ENCODE peak calls at places on chromosome 21, in nine cellular contexts. E is HCT116; J is Panc1; R is right lobe of liver; Y is RWPE2; F is aorta; B is heart left ventricle; S is naive thymus-derived CD4-positive, alpha-beta T cell; A is psoas muscle. U is an unnamed sample.

GRCh38 chr21:20040768-20041167 is 957.4 kb upstream of the NCAM2 start:
- ATAC-seq in E (no peak), J (no peak), R (no peak), Y (no peak), F (no peak), B (no peak), S (no peak), A (no peak), U (no peak)

GRCh38 chr21:34736116-34736870 is 67.5 kb downstream of the CLIC6 start:
- ATAC-seq in E (no peak), J (no peak), R (no peak), Y (no peak), F (no peak), B (no peak), S (no peak), A (no peak), U (no peak)

GRCh38 chr21:37452222-37452621 is 85.6 kb downstream of the DYRK1A start:
- ATAC-seq in E (peak), J (peak), R (peak), Y (peak), F (peak), B (peak), S (no peak), A (peak), U (peak)

GRCh38 chr21:17554619-17555472 is 42.0 kb downstream of the CXADR start:
- ATAC-seq in E (peak), J (peak), R (peak), Y (peak), F (no peak), B (peak), S (no peak), A (no peak), U (no peak)

GRCh38 chr21:39430457-39430856 is 15.1 kb downstream of the LCA5L start:
- ATAC-seq in E (no peak), J (no peak), R (no peak), Y (no peak), F (no peak), B (no peak), S (no peak), A (no peak), U (no peak)

GRCh38 chr21:35324372-35325220 is 275.5 kb upstream of the RUNX1 start:
- ATAC-seq in E (peak), J (no peak), R (no peak), Y (peak), F (peak), B (peak), S (no peak), A (peak), U (peak)

GRCh38 chr21:26544208-26544607 is 28.9 kb downstream of the CYYR1 start:
- ATAC-seq in E (no peak), J (no peak), R (no peak), Y (peak), F (no peak), B (no peak), S (no peak), A (no peak), U (no peak)

GRCh38 chr21:31343680-31344480 is at the start of gene TIAM1:
- ATAC-seq in E (peak), J (peak), R (peak), Y (peak), F (peak), B (peak), S (peak), A (no peak), U (peak)

GRCh38 chr21:35989185-35989735 is 71.1 kb downstream of the SETD4 start:
- ATAC-seq in E (no peak), J (no peak), R (no peak), Y (no peak), F (peak), B (no peak), S (no peak), A (peak), U (peak)

GRCh38 chr21:31041295-31042079 is 3.2 kb upstream of the KRTAP19-8 start:
- ATAC-seq in E (no peak), J (no peak), R (no peak), Y (no peak), F (no peak), B (no peak), S (no peak), A (no peak), U (no peak)

GRCh38 chr21:34923202-34923601 is 125.9 kb downstream of the RUNX1 start:
- ATAC-seq in E (no peak), J (no peak), R (no peak), Y (no peak), F (no peak), B (no peak), S (no peak), A (no peak), U (no peak)

GRCh38 chr21:35239811-35240219 is 190.7 kb upstream of the RUNX1 start:
- ATAC-seq in E (no peak), J (no peak), R (no peak), Y (no peak), F (peak), B (no peak), S (no peak), A (peak), U (no peak)

GRCh38 chr21:36929622-36930021 is 36.8 kb downstream of the HLCS start:
- ATAC-seq in E (peak), J (no peak), R (peak), Y (peak), F (no peak), B (no peak), S (no peak), A (no peak), U (no peak)

DNA sequence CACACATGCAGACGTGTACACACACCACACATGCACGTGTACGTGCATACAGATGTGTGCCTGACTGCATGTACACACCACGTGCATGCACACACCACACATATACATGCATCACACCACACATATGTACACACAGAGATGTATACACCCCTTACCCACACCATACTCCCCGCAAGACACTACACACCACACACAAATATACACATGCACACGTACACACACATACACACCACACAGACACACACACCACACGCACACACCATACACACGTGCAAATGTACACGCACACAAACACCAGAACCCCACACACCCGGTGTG is 9.7 kb downstream of the ITGB2 start:
- ATAC-seq in E (no peak), J (no peak), R (no peak), Y (no peak), F (no peak), B (no peak), S (no peak), A (no peak), U (no peak)
- H3K27ac ChIP-seq in E (no peak), J (peak), R (peak), Y (peak), F (no peak), B (no peak), S (peak), A (no peak), U (no peak)

GRCh38 chr21:33261635-33262034 is 4.5 kb upstream of the IL10RB start:
- ATAC-seq in E (no peak), J (no peak), R (no peak), Y (peak), F (no peak), B (no peak), S (no peak), A (no peak), U (no peak)

GRCh38 chr21:33258475-33258874 is 7.7 kb upstream of the IL10RB start:
- ATAC-seq in E (no peak), J (no peak), R (no peak), Y (no peak), F (no peak), B (no peak), S (no peak), A (no peak), U (no peak)

GRCh38 chr21:33257404-33257803 is 8.8 kb upstream of the IL10RB start:
- ATAC-seq in E (no peak), J (no peak), R (no peak), Y (no peak), F (no peak), B (no peak), S (no peak), A (no peak), U (no peak)

GRCh38 chr21:33259428-33259827 is 6.7 kb upstream of the IL10RB start:
- ATAC-seq in E (no peak), J (no peak), R (no peak), Y (peak), F (no peak), B (no peak), S (peak), A (no peak), U (no peak)

DNA sequence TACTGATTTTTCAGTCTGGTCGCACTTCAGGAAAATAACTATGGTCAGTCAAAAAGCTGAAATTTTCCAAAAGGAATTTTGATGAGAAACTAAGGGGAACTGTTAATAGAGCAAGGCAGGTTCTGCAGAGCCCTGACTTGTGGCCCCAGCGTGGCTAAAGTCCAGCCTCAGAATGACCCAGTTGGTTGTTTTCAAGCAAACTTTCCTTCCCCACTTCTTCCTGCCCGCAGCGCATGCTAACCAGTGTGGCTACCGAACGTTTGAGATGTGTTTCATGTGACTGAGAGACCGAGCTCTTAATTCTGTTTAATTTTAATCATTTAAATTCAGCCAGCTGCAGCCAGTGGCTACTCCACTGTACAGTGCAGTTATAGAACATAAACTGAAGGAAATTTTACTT is 6.2 kb upstream of the IL10RB start:
- ATAC-seq in E (no peak), J (no peak), R (peak), Y (no peak), F (no peak), B (no peak), S (peak), A (no peak), U (no peak)
- H3K27ac ChIP-seq in E (no peak), J (no peak), R (no peak), Y (no peak), F (no peak), B (no peak), S (peak), A (no peak), U (no peak)

GRCh38 chr21:42777757-42778344 is 101.5 kb downstream of the WDR4 start:
- ATAC-seq in E (no peak), J (no peak), R (no peak), Y (no peak), F (no peak), B (no peak), S (peak), A (no peak), U (no peak)
- H3K27ac ChIP-seq in E (no peak), J (no peak), R (no peak), Y (no peak), F (no peak), B (no peak), S (no peak), A (no peak), U (no peak)

DNA sequence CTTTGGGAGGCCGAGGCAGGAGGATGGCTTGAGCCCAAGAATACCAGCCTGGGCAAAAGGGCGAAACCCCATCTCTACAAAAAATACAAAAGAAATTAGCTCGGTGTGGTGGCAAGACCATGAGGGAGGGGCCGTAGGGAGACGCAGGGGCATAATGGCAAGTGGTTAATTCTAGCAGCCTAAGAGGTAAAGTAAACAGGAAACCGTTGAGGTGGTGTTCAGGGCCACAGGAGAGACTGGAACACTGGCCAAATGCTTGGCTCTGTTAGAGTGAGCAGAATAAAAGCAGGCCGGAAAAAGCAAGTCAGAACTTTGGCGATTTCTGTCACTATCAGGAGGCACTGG is 89.2 kb downstream of the RIPK4 start:
- ATAC-seq in E (no peak), J (peak), R (no peak), Y (no peak), F (no peak), B (no peak), S (no peak), A (no peak), U (no peak)
- H3K27ac ChIP-seq in E (peak), J (peak), R (no peak), Y (peak), F (no peak), B (no peak), S (no peak), A (no peak), U (no peak)

DNA sequence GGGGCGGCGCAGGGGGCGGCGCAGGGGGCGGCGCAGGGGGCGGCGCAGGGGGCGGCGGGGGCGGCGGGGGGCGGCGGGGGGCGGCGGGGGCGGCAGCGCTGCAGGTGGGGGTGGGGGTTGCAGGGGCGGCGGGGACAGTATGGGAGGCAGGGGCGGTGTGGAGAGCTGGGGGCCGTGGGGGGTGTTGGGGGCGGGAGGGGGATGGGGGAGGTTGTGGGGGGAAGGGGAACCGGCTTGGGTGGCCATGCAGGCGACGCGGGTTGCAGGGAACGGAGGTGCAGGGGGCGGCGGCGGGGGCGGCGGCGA is 13.0 kb upstream of the SLC19A1 start:
- ATAC-seq in E (no peak), J (no peak), R (no peak), Y (no peak), F (no peak), B (no peak), S (no peak), A (no peak), U (no peak)
- H3K27ac ChIP-seq in E (no peak), J (no peak), R (peak), Y (no peak), F (no peak), B (peak), S (no peak), A (no peak), U (peak)

GRCh38 chr21:40938078-40938477 is 91.1 kb upstream of the DSCAM start:
- ATAC-seq in E (no peak), J (no peak), R (no peak), Y (no peak), F (no peak), B (peak), S (no peak), A (no peak), U (no peak)
- H3K27ac ChIP-seq in E (no peak), J (no peak), R (no peak), Y (peak), F (no peak), B (no peak), S (no peak), A (no peak), U (no peak)

GRCh38 chr21:27649746-27650145 is 682.9 kb upstream of the ADAMTS5 start:
- ATAC-seq in E (no peak), J (no peak), R (no peak), Y (no peak), F (no peak), B (no peak), S (no peak), A (no peak), U (no peak)
- H3K27ac ChIP-seq in E (no peak), J (no peak), R (no peak), Y (peak), F (no peak), B (no peak), S (no peak), A (no peak), U (no peak)

DNA sequence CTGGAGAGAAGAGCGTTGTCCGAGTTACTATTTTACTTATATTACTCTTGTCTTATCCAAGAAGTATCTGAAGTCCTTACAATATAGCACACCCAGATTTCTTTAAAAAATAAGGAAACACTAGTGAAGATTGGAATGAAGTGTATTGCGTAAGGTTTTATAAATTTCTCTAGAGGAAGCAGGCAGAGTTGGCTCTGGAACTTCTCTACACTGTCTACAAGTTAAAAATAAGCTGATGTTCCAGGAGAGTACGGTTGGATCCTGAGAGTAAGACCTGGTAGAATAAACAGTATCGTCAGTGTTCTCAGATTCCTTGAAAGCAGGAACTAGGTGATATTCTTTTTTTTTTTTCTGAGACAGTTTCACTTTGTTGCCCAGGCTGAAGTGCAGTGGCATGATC is 107.8 kb downstream of the USP25 start:
- ATAC-seq in E (no peak), J (no peak), R (peak), Y (no peak), F (no peak), B (peak), S (no peak), A (peak), U (peak)
- H3K27ac ChIP-seq in E (no peak), J (no peak), R (no peak), Y (no peak), F (no peak), B (peak), S (no peak), A (peak), U (peak)

U was measured in gastroesophageal sphincter.